ENCODE peak calls at places on chromosomes 3 and 15, in seven cellular contexts. S, U, N, M, I, G and E are unnamed samples. For H3K79me1, the result is how much of the 10 kb centered on the place peaks cover.

GRCh38 chr3:55143928-55144671 is 216.2 kb upstream of the LRTM1 start:
- DNase-seq in S (peak), U (no peak), N (peak), M (no peak), I (no peak), G (peak), E (no peak)

GRCh38 chr3:25663324-25664065 is 1.2 kb downstream of the TOP2B start:
- DNase-seq in S (peak), U (peak), N (peak), M (no peak), I (no peak), G (peak), E (peak)

GRCh38 chr15:31591908-31592307 is 265.3 kb downstream of the KLF13 start:
- DNase-seq in S (no peak), U (no peak), N (no peak), M (no peak), I (no peak), G (no peak), E (no peak)

GRCh38 chr3:158709666-158710083 is 22.6 kb downstream of the RARRES1 start:
- DNase-seq in S (peak), U (peak), N (peak), M (no peak), I (no peak), G (peak), E (no peak)

GRCh38 chr3:59514865-59515482 is 465.1 kb upstream of the CFAP20DC start:
- DNase-seq in S (no peak), U (peak), N (no peak), M (no peak), I (no peak), G (no peak), E (no peak)

GRCh38 chr3:18841422-18842343 is 306.6 kb upstream of the KCNH8 start:
- DNase-seq in S (no peak), U (no peak), N (no peak), M (no peak), I (no peak), G (no peak), E (no peak)

GRCh38 chr15:41559489-41560177 is 621 bp downstream of the TYRO3 start:
- DNase-seq in S (no peak), U (peak), N (peak), M (peak), I (peak), G (no peak), E (peak)

GRCh38 chr3:67405193-67405592 is 249.2 kb downstream of the SUCLG2 start:
- DNase-seq in S (no peak), U (no peak), N (no peak), M (no peak), I (no peak), G (no peak), E (no peak)

GRCh38 chr3:109927161-109927560 is 589.8 kb upstream of the DPPA4 start:
- DNase-seq in S (peak), U (peak), N (peak), M (no peak), I (no peak), G (peak), E (no peak)

GRCh38 chr15:68312701-68313204 is 35.2 kb downstream of the FEM1B start:
- DNase-seq in S (peak), U (no peak), N (peak), M (peak), I (peak), G (no peak), E (no peak)

GRCh38 chr15:89356634-89357298 is 22.1 kb upstream of the POLG start:
- DNase-seq in S (no peak), U (no peak), N (no peak), M (no peak), I (no peak), G (peak), E (no peak)

GRCh38 chr3:189361103-189361835 is 189.5 kb downstream of the TPRG1 start:
- DNase-seq in S (no peak), U (no peak), N (peak), M (no peak), I (no peak), G (peak), E (no peak)

GRCh38 chr3:98545940-98546339 is 14.2 kb downstream of the GPR15 start:
- DNase-seq in S (no peak), U (no peak), N (no peak), M (no peak), I (no peak), G (no peak), E (no peak)

GRCh38 chr3:16913264-16913580 is 28.5 kb downstream of the PLCL2 start:
- DNase-seq in S (no peak), U (no peak), N (no peak), M (no peak), I (no peak), G (no peak), E (no peak)

GRCh38 chr3:129525341-129525968 is 3.0 kb upstream of the RHO start:
- DNase-seq in S (peak), U (no peak), N (peak), M (no peak), I (no peak), G (peak), E (no peak)

GRCh38 chr15:25939122-25939521 is 76.0 kb upstream of the ATP10A start:
- DNase-seq in S (no peak), U (no peak), N (no peak), M (no peak), I (no peak), G (no peak), E (no peak)

GRCh38 chr15:80234883-80235282 is 17.1 kb downstream of the CTXND1 start:
- DNase-seq in S (peak), U (peak), N (peak), M (peak), I (peak), G (peak), E (no peak)

GRCh38 chr3:9916734-9917680 is at the start of gene IL17RC:
- DNase-seq in S (peak), U (peak), N (peak), M (peak), I (peak), G (peak), E (no peak)

GRCh38 chr3:196336319-196337145 is 1.7 kb downstream of the TM4SF19 start:
- DNase-seq in S (no peak), U (no peak), N (no peak), M (no peak), I (no peak), G (no peak), E (no peak)

GRCh38 chr3:124648551-124648950 is 81.7 kb upstream of the UMPS start:
- DNase-seq in S (no peak), U (peak), N (no peak), M (no peak), I (no peak), G (no peak), E (no peak)

GRCh38 chr3:185089343-185089742 is 63.5 kb downstream of the C3orf70 start:
- DNase-seq in S (peak), U (peak), N (peak), M (no peak), I (no peak), G (peak), E (no peak)

GRCh38 chr15:73403171-73403570 is 34.4 kb upstream of the HCN4 start:
- DNase-seq in S (no peak), U (no peak), N (peak), M (no peak), I (no peak), G (no peak), E (no peak)
- H3K79me1 ChIP-seq in S (under half), U (under half), N (under half), M (under half), I (under half), G (under half), E (under half)

GRCh38 chr3:139389552-139390368 is at the start of gene COPB2:
- DNase-seq in S (peak), U (peak), N (peak), M (peak), I (peak), G (peak), E (peak)

GRCh38 chr3:139388961-139389551 is 391 bp downstream of the COPB2 start:
- DNase-seq in S (no peak), U (no peak), N (peak), M (no peak), I (no peak), G (no peak), E (peak)

GRCh38 chr3:139388077-139388476 is 1.4 kb downstream of the COPB2 start:
- DNase-seq in S (no peak), U (no peak), N (no peak), M (no peak), I (no peak), G (peak), E (no peak)
- H2BK120ac ChIP-seq in S (no peak), U (no peak), N (no peak), M (no peak), I (no peak), G (no peak), E (no peak)

GRCh38 chr15:57610130-57610529 is 18.4 kb downstream of the MYZAP start:
- DNase-seq in S (peak), U (peak), N (peak), M (no peak), I (no peak), G (peak), E (no peak)

GRCh38 chr15:57605491-57605890 is 13.8 kb downstream of the MYZAP start:
- DNase-seq in S (no peak), U (no peak), N (no peak), M (no peak), I (no peak), G (no peak), E (no peak)

GRCh38 chr15:57606048-57606447 is 14.3 kb downstream of the MYZAP start:
- DNase-seq in S (no peak), U (no peak), N (no peak), M (no peak), I (no peak), G (no peak), E (no peak)

GRCh38 chr15:57606816-57607215 is 15.1 kb downstream of the MYZAP start:
- DNase-seq in S (no peak), U (no peak), N (no peak), M (no peak), I (no peak), G (no peak), E (no peak)

DNA sequence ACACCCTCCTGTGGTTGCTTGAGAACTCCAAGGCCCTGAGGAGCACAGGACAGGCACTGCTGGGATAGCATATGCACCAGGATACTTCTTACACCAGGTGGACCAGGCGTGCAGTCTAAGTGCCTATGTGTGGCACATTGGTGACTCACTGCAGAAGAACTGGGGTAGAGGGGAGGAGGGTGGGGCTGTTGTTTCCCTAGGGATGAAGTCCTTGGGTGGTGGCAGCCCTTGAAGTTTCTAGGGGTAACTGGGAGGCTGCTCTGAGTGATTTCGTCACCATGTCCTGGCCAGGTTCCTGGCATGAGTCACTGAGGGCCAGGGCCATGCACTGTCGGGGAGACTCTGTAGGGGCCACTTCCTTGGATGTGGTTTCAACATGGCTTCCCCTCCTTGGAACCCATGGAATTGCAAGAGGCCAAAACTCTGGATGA is 15.9 kb downstream of the MYZAP start:
- DNase-seq in S (no peak), U (no peak), N (peak), M (no peak), I (no peak), G (peak), E (no peak)
- H3K27ac ChIP-seq in S (no peak), U (no peak), N (no peak), M (no peak), I (no peak), G (no peak), E (no peak)

GRCh38 chr3:31255007-31255603 is 277.6 kb upstream of the STT3B start:
- DNase-seq in S (no peak), U (no peak), N (no peak), M (no peak), I (no peak), G (no peak), E (no peak)
- H3K79me1 ChIP-seq in S (under half), U (under half), N (under half), M (under half), I (under half), G (under half), E (under half)

GRCh38 chr3:13206799-13207577 is 133.8 kb upstream of the IQSEC1 start:
- DNase-seq in S (no peak), U (no peak), N (no peak), M (no peak), I (no peak), G (no peak), E (no peak)
- H2BK120ac ChIP-seq in S (no peak), U (no peak), N (no peak), M (no peak), I (no peak), G (no peak), E (no peak)

DNA sequence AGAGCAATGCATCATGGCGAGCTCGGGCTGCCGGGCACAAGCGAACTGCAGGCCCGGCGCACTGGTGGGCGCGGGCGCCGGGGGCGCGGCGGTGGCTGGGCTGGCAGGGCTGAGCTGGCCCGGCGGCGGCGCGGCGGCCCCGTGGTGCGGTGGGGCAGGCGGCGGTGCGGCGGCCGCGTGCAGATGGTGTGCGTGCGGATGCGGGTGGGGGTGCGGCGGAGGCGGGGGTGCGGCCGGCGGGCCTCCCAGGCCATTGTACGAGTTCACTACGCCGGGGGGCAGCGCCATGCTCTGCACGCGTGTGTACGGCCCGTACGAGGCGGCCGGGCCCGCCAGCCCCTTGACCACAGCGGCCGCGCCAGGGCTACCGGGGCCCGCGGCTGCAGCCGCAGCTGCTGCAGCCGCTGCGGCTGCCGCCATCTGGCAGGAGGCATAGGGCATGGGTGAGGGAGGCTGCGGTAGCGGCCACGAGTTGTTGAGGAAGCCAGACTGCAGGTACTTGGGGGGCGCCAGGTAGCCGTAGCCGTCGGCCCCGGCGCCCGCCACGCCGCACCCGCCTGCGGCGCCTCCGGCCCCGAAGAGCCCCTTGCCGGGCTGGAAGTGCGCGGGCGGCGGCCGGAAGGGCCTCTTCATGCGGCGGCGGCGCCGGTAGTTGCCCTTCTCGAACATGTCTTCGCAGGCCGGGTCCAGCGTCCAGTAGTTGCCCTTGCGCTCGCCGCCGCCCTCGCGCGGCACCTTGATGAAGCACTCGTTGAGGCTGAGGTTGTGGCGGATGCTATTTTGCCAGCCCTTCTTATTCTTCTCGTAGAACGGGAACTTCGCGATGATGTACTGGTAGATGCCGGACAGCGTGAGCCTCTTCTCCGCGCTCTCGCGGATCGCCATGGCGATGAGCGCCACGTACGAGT is 1.0 kb downstream of the FOXL2 start:
- DNase-seq in S (peak), U (peak), N (no peak), M (peak), I (peak), G (peak), E (no peak)
- H3K27ac ChIP-seq in S (no peak), U (no peak), N (no peak), M (no peak), I (no peak), G (no peak), E (no peak)